ENCODE peak calls at places on chromosome 18, in four cellular contexts. One of them, this sample, is unnamed.

GRCh38 chr18:28855989-28856388 is 679.1 kb upstream of the CDH2 start:
- DNase-seq in HepG2: no peak
- DNase-seq in GM12878: no peak
- DNase-seq in K562: no peak
- DNase-seq in this sample: no peak

GRCh38 chr18:79530821-79531220 is 135.1 kb downstream of the NFATC1 start:
- DNase-seq in HepG2: no peak
- DNase-seq in GM12878: no peak
- DNase-seq in K562: no peak
- DNase-seq in this sample: peak

GRCh38 chr18:28050561-28050960 is 126.4 kb downstream of the CDH2 start:
- DNase-seq in HepG2: no peak
- DNase-seq in GM12878: no peak
- DNase-seq in K562: no peak
- DNase-seq in this sample: no peak

GRCh38 chr18:70288851-70289328 is at the start of gene SOCS6:
- DNase-seq in HepG2: no peak
- DNase-seq in GM12878: no peak
- DNase-seq in K562: no peak
- DNase-seq in this sample: peak

GRCh38 chr18:60059216-60059615 is 159.4 kb downstream of the PMAIP1 start:
- DNase-seq in HepG2: no peak
- DNase-seq in GM12878: no peak
- DNase-seq in K562: no peak
- DNase-seq in this sample: no peak

GRCh38 chr18:23113576-23113975 is 21.7 kb upstream of the CABLES1 start:
- DNase-seq in HepG2: no peak
- DNase-seq in GM12878: no peak
- DNase-seq in K562: no peak
- DNase-seq in this sample: no peak

GRCh38 chr18:73861771-73862170 is 285.9 kb downstream of the FBXO15 start:
- DNase-seq in HepG2: no peak
- DNase-seq in GM12878: no peak
- DNase-seq in K562: no peak
- DNase-seq in this sample: no peak

GRCh38 chr18:32980896-32981295 is 208.1 kb upstream of the KLHL14 start:
- DNase-seq in HepG2: no peak
- DNase-seq in GM12878: no peak
- DNase-seq in K562: no peak
- DNase-seq in this sample: no peak

GRCh38 chr18:76491436-76491800 is 3.6 kb downstream of the ZNF516 start:
- DNase-seq in HepG2: peak
- DNase-seq in GM12878: no peak
- DNase-seq in K562: peak
- DNase-seq in this sample: peak

GRCh38 chr18:44098551-44099098 is 582.1 kb upstream of the SETBP1 start:
- DNase-seq in HepG2: no peak
- DNase-seq in GM12878: no peak
- DNase-seq in K562: no peak
- DNase-seq in this sample: peak

GRCh38 chr18:41751161-41751560 is 203.9 kb upstream of the PIK3C3 start:
- DNase-seq in HepG2: no peak
- DNase-seq in GM12878: no peak
- DNase-seq in K562: no peak
- DNase-seq in this sample: no peak

GRCh38 chr18:32768646-32769206 is 4.1 kb downstream of the KLHL14 start:
- DNase-seq in HepG2: no peak
- DNase-seq in GM12878: no peak
- DNase-seq in K562: no peak
- DNase-seq in this sample: no peak

DNA sequence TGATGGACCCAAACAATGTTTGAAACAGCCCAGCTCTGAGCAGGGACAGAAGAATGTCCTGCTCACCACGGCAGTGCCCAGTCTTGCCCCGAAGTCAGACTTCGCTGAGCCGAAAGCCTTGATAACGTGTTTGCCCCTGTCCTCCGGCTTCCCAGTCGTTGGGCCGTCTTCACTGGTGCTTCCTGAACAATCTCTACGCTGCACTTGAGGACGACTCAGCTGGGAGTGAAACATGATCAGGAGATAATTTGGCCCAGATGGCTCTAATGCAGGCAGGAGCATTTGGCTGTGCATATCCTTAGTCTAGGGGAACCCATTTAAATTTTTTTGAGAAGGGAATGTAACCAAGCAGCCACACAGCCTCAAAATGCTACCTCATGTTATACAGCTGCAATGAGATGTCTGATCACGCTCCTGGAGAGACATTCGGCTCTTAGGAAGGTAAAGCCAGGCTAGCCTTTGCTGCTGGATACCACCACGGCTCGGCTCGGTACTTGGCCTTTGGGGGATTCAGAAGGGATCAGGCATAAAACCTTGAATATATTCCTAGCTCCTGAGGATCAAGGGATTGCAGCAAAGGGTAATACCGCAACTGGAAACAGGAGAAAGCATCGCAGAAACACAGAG is 43.6 kb downstream of the FECH start:
- DNase-seq in HepG2: no peak
- DNase-seq in GM12878: no peak
- DNase-seq in K562: no peak
- DNase-seq in this sample: no peak
- TF ChIP-seq NR2C2 in HepG2: no peak
- TF ChIP-seq NR2C2 in GM12878: no peak
- TF ChIP-seq NR2C2 in K562: no peak
- TF ChIP-seq NR2C2 in this sample: no peak

GRCh38 chr18:6441201-6441600 is 26.5 kb upstream of the L3MBTL4 start:
- DNase-seq in HepG2: no peak
- DNase-seq in GM12878: no peak
- DNase-seq in K562: no peak
- DNase-seq in this sample: no peak
- TF ChIP-seq CREB1 in HepG2: no peak
- TF ChIP-seq CREB1 in GM12878: no peak
- TF ChIP-seq CREB1 in K562: no peak
- TF ChIP-seq CREB1 in this sample: no peak

GRCh38 chr18:50051288-50051687 is 143.7 kb downstream of the MYO5B start:
- DNase-seq in HepG2: peak
- DNase-seq in GM12878: no peak
- DNase-seq in K562: peak
- DNase-seq in this sample: peak
- TF ChIP-seq NR2C2 in HepG2: no peak
- TF ChIP-seq NR2C2 in GM12878: no peak
- TF ChIP-seq NR2C2 in K562: no peak
- TF ChIP-seq NR2C2 in this sample: no peak

GRCh38 chr18:21180588-21180987 is 61.4 kb upstream of the GREB1L start:
- DNase-seq in HepG2: no peak
- DNase-seq in GM12878: no peak
- DNase-seq in K562: no peak
- DNase-seq in this sample: no peak

GRCh38 chr18:21183670-21184069 is 58.4 kb upstream of the GREB1L start:
- DNase-seq in HepG2: peak
- DNase-seq in GM12878: no peak
- DNase-seq in K562: no peak
- DNase-seq in this sample: no peak

GRCh38 chr18:21181763-21182162 is 60.3 kb upstream of the GREB1L start:
- DNase-seq in HepG2: no peak
- DNase-seq in GM12878: no peak
- DNase-seq in K562: no peak
- DNase-seq in this sample: no peak

GRCh38 chr18:21177742-21178305 is 64.2 kb upstream of the GREB1L start:
- DNase-seq in HepG2: no peak
- DNase-seq in GM12878: no peak
- DNase-seq in K562: no peak
- DNase-seq in this sample: no peak

DNA sequence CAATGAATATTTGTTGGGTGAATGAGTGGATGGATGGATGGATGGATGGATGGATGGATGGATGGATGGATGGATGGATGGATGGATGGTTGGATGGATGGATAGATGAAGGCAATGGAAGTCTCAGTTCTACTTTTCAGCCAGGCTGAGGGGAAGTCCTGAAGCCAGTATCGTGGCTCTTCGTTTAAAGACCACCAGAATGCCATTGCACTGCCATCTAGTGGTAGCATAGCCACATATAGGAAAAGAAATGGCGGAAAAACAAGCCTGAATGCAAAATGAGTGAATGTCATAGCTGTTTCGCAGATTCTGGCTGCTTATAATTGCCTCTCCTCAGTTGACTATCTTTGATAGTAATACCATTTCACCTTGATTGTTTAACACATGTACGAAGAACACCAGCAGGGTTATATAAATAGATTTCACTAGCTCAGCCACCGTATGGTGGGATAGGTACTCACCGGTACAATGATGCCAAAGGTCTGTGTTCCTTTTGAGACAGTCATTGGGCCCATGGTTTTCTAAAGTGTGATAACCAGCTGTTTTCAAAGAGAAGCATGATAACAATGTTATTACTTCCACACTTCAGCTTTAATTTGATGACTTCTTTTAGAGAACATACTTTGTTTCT is 62.3 kb upstream of the GREB1L start:
- DNase-seq in HepG2: peak
- DNase-seq in GM12878: peak
- DNase-seq in K562: peak
- DNase-seq in this sample: peak
- TF ChIP-seq CREB1 in HepG2: no peak
- TF ChIP-seq CREB1 in GM12878: no peak
- TF ChIP-seq CREB1 in K562: no peak
- TF ChIP-seq CREB1 in this sample: no peak

GRCh38 chr18:31185551-31185950 is 22.9 kb upstream of the DSC1 start:
- DNase-seq in HepG2: peak
- DNase-seq in GM12878: no peak
- DNase-seq in K562: no peak
- DNase-seq in this sample: no peak
- TF ChIP-seq NR2C2 in HepG2: no peak
- TF ChIP-seq NR2C2 in GM12878: no peak
- TF ChIP-seq NR2C2 in K562: no peak
- TF ChIP-seq NR2C2 in this sample: no peak

DNA sequence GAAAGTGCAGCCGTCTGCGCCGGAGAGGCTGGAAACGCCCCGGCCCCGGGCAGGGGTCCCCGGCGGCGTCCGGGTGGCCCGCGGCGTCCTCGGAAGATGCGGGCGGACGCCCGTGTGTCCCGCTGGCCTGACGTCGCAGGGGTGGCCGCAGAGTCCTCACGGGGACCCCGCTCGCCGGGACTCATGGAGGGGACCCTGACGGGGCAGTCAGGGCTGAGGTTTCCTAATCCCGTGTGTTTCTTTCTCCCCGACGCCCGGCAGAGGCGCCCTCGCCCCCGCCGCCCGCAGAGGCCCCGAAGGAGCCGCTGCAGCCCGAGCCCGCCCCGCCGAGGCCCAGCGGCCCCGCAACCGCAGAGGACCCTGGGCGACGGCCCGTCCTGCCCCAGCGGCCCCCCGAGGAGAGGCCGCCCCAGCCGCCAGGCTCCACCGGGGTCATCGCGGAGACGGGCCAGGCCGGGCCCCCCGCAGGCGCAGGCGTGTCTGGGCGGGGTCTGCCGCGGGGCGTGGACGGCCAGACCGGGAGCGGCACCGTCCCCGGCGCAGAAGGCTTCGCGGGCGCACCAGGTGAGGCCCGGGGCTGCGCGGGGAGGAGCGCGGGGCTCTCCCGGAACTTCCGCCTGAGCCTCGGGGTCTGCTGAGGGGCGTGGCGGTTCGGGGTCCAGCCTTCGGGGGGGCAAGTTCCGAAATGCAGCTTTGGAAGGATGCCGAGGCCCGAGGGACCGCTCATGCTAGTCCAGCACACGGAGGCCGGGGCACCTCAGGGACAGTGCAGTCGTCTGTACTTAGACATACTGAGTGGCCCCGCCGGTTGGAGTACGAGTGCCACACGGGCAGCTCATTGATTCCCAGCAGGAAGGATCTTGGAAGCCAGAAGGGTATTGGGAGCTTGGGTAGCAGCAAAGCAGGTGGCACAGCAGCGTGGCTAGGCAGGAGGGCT is 60.0 kb downstream of the EMILIN2 start:
- DNase-seq in HepG2: peak
- DNase-seq in GM12878: no peak
- DNase-seq in K562: peak
- DNase-seq in this sample: peak
- TF ChIP-seq CREB1 in HepG2: no peak
- TF ChIP-seq CREB1 in GM12878: no peak
- TF ChIP-seq CREB1 in K562: no peak
- TF ChIP-seq CREB1 in this sample: no peak

GRCh38 chr18:34314847-34315246 is 90.1 kb upstream of the NOL4 start:
- DNase-seq in HepG2: no peak
- DNase-seq in GM12878: no peak
- DNase-seq in K562: no peak
- DNase-seq in this sample: no peak
- TF ChIP-seq NR2C2 in HepG2: no peak
- TF ChIP-seq NR2C2 in GM12878: no peak
- TF ChIP-seq NR2C2 in K562: no peak
- TF ChIP-seq NR2C2 in this sample: no peak

DNA sequence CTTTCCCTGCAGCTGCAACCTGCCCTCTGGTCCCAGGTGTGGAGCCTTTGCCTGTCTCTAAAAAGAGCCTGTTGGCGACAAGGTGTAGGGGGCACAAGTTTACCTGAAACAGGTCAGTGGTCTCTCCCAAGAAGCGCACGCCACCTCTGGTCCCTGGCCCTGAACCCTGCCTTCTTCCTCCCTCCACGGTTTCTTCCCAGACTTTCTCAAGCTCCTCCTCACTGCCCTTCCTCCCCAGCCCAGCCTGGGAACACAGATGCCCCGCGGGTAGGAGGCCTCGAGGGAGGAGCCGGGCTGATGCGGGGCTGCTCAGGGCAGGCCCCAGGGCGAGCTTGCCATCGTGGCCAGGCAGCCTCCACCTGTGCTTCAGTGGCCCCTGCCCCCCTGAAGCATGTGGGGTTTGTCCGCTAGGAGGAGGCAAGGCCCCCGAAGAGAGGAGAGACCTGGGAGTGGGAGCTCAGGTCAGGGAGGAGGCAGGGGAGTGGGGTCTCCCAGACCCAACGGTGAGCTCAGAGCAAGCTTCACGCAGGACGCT is 89.5 kb downstream of the SMAD7 start:
- DNase-seq in HepG2: no peak
- DNase-seq in GM12878: no peak
- DNase-seq in K562: no peak
- DNase-seq in this sample: no peak
- TF ChIP-seq CREB1 in HepG2: no peak
- TF ChIP-seq CREB1 in GM12878: no peak
- TF ChIP-seq CREB1 in K562: no peak
- TF ChIP-seq CREB1 in this sample: no peak